ENCODE peak calls at places on chromosomes 6 and 20, in seven cellular contexts. R is ovary, J is tibial nerve, C is endothelial cell of umbilical vein, K is Peyer's patch, S is gastrocnemius medialis, L is heart left ventricle. Q is an unnamed sample. For H3K27me3 and H3K4me1, the result is how much of the 10 kb centered on the place peaks cover.

GRCh38 chr20:47146703-47147102 is 209.8 kb downstream of the ZMYND8 start:
- DNase-seq in C (no peak), R (no peak), S (no peak), J (no peak), L (no peak), K (no peak), Q (no peak)

GRCh38 chr20:11053310-11053709 is 379.5 kb upstream of the JAG1 start:
- DNase-seq in L (no peak), J (no peak), S (no peak), C (no peak), K (no peak), R (no peak), Q (no peak)

GRCh38 chr20:6882911-6883310 is 115.4 kb downstream of the BMP2 start:
- DNase-seq in C (no peak), K (no peak), S (no peak), J (no peak), R (no peak), L (no peak), Q (no peak)

GRCh38 chr6:148857817-148858390 is 111.1 kb downstream of the UST start:
- DNase-seq in K (no peak), C (no peak), S (no peak), L (no peak), J (no peak), R (no peak), Q (no peak)

GRCh38 chr20:42530855-42531674 is 658.6 kb downstream of the PTPRT start:
- DNase-seq in L (no peak), S (no peak), K (no peak), R (no peak), J (no peak), C (no peak), Q (no peak)

GRCh38 chr6:86937219-86938079 is at the start of gene HTR1E:
- DNase-seq in S (no peak), R (peak), L (peak), C (peak), K (no peak), J (no peak), Q (peak)

GRCh38 chr6:155121699-155122098 is 126.6 kb downstream of the TIAM2 start:
- DNase-seq in L (no peak), K (no peak), R (no peak), C (no peak), S (peak), J (no peak), Q (peak)

GRCh38 chr20:29410805-29411457 is 1846.5 kb upstream of the DEFB115 start:
- DNase-seq in R (no peak), S (no peak), K (no peak), L (no peak), C (no peak), J (no peak), Q (no peak)

DNA sequence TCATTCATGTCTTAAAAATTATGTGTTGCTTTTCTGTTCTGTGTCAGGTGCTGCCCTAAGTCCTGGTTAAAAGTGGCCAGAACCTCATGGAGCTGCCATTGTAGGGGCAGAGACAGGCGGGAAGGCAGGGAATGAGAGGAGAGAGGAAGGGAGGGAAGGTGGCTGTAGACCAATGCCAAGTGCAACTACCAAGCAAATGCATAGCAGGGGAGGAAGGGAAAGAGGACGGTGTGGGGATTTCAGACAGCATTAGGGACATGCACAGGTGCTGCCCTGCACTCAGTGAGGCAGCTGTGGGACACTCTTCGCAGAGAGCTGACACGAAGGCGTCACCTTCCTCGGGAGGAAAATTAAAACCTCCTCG is 21.0 kb downstream of the GGTLC1 start:
- DNase-seq in K (no peak), L (no peak), R (no peak), S (no peak), J (no peak), C (no peak), Q (no peak)
- H3K27me3 ChIP-seq in K (under half), L (under half), R (under half), S (under half), J (under half), C (under half), Q (under half)

GRCh38 chr20:38446441-38447209 is 11.5 kb upstream of the SNHG17 start:
- DNase-seq in L (peak), C (peak), J (peak), R (peak), S (peak), K (peak), Q (peak)
- TF ChIP-seq POLR2A in L (peak), C (peak), J (peak), R (peak), S (peak), K (peak), Q (peak)

DNA sequence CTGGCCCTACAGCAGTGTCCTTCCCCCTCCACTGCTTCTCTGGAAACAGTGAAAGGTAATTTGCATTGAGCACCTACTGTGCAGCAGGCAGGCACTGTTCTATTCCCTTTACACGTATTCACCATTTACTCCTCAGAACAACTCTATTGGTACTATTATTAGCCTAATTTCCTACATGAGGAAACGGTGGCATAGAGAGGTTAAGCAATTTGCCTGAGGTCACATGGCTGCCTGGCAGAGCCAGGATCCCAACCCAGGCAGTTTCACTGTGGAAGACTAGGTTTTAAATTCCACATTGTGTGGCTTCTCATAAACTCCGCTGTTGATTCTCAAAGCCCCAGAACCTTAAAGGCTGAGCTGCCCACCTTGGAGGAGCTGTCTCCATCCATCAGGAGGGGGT is 72.7 kb downstream of the CLIC5 start:
- DNase-seq in K (no peak), R (no peak), C (no peak), J (no peak), S (peak), L (no peak), Q (no peak)
- H3K4me1 ChIP-seq in K (under half), R (under half), C (under half), J (under half), S (under half), L (under half), Q (under half)

GRCh38 chr20:52127309-52127708 is 64.3 kb downstream of the ZFP64 start:
- DNase-seq in R (no peak), S (no peak), L (no peak), C (no peak), J (no peak), K (no peak), Q (no peak)

GRCh38 chr20:52132337-52132736 is 59.2 kb downstream of the ZFP64 start:
- DNase-seq in C (no peak), L (no peak), S (no peak), K (no peak), R (no peak), J (no peak), Q (no peak)

GRCh38 chr20:52130406-52130805 is 61.2 kb downstream of the ZFP64 start:
- DNase-seq in L (no peak), R (no peak), K (no peak), C (peak), S (no peak), J (no peak), Q (no peak)

GRCh38 chr20:52131048-52131643 is 60.4 kb downstream of the ZFP64 start:
- DNase-seq in L (no peak), J (no peak), R (no peak), K (no peak), S (no peak), C (no peak), Q (no peak)

DNA sequence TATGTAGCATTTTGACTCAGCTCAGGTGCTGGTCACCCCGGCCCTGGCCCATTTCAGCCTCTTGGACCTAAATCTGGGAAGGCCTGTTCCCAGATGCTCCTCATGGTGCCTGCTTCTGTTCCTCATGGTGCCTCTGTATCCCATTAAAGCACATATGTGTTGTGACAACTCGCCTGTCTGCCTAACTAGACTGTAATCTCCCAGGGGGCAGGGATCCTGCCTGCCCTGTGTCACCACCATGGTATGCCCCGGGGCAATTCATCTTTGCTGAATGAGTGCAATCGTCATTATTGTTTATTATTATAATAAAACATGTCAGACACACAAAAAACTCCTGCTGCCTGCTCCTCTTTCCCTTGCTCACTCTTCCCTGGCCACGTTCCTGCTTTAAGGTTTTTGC is 62.0 kb downstream of the ZFP64 start:
- DNase-seq in K (no peak), R (no peak), L (no peak), C (no peak), S (no peak), J (no peak), Q (no peak)
- H3K27me3 ChIP-seq in K (under half), R (under half), L (under half), C (under half), S (under half), J (under half), Q (under half)

GRCh38 chr6:43629505-43630300 is 639 bp upstream of the GTPBP2 start:
- DNase-seq in K (peak), L (peak), S (peak), C (peak), R (peak), J (peak), Q (peak)
- TF ChIP-seq POLR2A in K (peak), L (peak), S (peak), C (peak), R (peak), J (peak), Q (peak)

DNA sequence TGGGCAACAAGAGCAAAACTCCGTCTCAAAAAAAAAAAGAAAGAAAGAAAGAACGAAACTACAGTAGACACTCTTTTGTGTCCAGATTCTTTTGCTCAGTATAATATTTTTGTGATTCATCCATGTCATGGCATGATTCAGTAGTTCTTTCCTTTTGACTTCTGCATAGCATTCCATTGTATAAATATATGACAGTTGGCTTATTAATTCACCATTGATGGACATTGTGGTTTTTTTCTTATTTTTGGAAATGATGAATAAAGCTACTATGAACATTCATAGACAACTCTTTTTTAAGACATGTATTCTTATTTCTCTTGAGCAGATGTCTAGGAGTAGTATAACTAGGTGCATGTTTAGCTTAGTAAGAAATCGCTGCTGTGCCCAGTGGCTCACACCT is 10.3 kb upstream of the IER3 start:
- DNase-seq in J (no peak), R (no peak), L (no peak), K (no peak), C (no peak), S (no peak), Q (no peak)
- H3K4me1 ChIP-seq in J (under half), R (under half), L (under half), K (under half), C (under half), S (under half), Q (under half)

DNA sequence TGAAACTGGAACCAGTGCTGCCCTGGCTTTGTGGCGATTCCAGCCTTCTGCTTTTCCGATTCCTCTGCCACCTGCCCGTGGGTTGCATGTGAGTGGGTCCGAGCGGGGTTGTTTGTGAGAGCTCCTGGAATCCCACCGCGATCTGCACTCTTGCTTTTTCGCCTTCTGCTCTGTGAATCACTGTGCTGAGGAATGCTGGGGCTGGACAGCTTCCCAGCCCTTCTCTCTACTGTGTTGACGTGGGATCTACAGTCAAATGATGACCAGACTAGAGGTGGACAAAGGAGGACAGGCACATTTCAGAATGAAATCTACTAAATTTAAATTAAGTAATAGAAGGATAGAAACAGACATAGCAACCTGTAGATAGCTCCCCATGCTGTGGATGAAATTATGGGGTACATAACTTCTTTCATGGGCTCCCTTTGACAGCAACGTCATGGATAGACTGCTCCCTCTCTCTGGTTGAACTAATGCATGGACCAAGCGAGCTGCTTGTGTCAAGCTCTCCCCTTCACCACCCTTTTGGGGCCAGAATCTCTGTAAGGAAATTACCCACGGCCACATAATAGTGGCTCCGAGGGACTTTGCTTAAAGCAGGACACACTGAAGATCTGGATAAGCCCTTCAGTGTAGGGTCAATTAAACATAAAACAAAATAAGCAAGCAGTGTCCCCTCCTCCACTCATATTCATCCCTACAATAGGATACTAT is 2.0 kb downstream of the FNDC1 start:
- DNase-seq in S (no peak), C (no peak), L (no peak), K (peak), J (no peak), R (peak), Q (no peak)
- H3K27me3 ChIP-seq in S (half or more), C (under half), L (half or more), K (under half), J (half or more), R (under half), Q (under half)

DNA sequence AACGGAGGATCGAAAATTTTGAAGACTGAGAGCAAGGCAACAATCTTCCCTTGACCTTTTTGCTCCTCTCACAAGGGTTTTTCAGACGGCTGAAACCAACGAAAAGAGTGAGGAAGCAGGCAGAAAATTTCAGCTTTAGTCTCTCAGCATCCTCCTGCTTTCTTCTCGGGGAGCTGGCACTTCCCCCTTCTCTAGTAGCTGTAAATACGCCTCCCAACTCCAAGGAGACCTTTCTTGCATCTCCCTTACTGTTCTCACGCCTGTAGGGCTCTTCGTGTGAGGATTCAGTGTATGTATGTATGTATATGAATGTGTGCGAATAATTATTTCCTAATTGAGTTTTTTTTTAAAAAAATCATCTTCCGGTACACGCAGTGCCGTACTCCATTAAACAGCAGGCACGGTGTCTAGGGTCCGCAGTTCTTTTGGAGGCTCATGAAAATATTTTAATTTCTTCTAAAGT is 85.3 kb downstream of the HFE start:
- DNase-seq in C (peak), R (no peak), J (no peak), K (peak), S (no peak), L (no peak), Q (no peak)
- TF ChIP-seq POLR2A in C (no peak), R (no peak), J (no peak), K (no peak), S (no peak), L (no peak), Q (no peak)

DNA sequence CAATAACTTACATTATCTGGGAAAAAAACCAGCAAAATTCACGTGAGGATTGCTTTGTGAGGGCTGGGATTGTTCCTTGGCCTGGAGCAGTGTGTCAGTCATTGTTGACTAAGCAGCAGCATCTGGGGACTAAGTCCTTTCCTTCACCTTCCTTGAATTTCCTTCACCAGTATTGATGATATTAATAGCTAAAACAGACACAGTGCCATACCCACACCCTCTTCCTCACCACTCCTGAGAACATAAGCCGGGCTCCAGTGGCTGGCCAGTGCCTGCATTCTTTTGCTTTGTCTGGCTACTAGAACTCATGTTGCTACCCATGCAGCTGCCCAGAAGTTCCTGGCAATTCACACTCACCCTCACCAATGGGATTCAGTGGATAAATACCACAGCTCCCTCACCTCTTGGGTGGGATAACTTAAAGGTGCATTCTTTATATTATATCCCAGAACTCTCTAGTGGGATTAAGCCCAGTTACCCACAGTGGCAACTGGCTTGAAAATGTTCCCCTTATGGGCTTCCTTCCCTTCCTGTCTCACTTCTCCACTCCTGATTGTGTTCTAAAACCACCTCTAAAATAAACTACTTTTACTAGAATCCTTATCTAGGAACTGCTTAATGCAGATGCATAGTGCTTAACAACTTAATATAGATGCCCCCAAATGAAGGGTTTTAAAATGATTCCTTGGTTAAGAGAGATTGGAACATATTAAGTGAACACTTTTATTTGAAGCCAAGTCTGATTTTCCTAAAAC is 24.0 kb downstream of the PLCB1 start:
- DNase-seq in L (no peak), J (no peak), S (peak), C (peak), K (no peak), R (no peak), Q (no peak)
- H3K4me1 ChIP-seq in L (under half), J (under half), S (half or more), C (half or more), K (under half), R (under half), Q (under half)